ENCODE peak calls at places on chromosomes 2 and 18, in ten cellular contexts. D, F, Z, K, B, Y, T, Q, U and A are unnamed samples.

GRCh38 chr2:59532808-59533207 is 1020.6 kb downstream of the BCL11A start:
- DNase-seq in U (no peak), K (no peak), Y (no peak), D (no peak), Q (no peak), T (no peak), F (no peak), Z (no peak), B (no peak), A (no peak)

GRCh38 chr2:151423760-151424159 is 14.1 kb downstream of the RIF1 start:
- DNase-seq in Y (no peak), B (peak; percentile 6), Q (no peak), F (no peak), T (no peak), K (peak; percentile 12), D (no peak), Z (no peak), U (no peak), A (no peak)

GRCh38 chr2:217650716-217651360 is 352.0 kb downstream of the TNS1 start:
- DNase-seq in U (no peak), Q (peak; percentile 66), D (peak; percentile 56), F (peak; percentile 86), K (peak; percentile 97), T (peak; percentile 52), Z (peak; percentile 77), B (peak; percentile 79), Y (peak; percentile 58), A (peak; percentile 98)

GRCh38 chr2:233686967-233687366 is 5.3 kb downstream of the UGT1A7 start:
- DNase-seq in F (no peak), K (no peak), D (no peak), T (no peak), Q (peak; percentile 29), B (no peak), U (no peak), Y (no peak), Z (no peak), A (no peak)

GRCh38 chr18:73879771-73880170 is 267.9 kb downstream of the FBXO15 start:
- DNase-seq in F (no peak), Q (peak; percentile 39), Y (no peak), U (no peak), Z (no peak), K (peak; percentile 22), T (no peak), D (peak; percentile 2), B (peak; percentile 77), A (no peak)

GRCh38 chr2:26243643-26244478 is 571 bp downstream of the HADHA start:
- DNase-seq in F (no peak), Q (peak; percentile 38), B (peak; percentile 36), U (no peak), K (peak; percentile 29), Z (peak; percentile 40), Y (no peak), D (no peak), T (peak; percentile 32), A (peak; percentile 44)

GRCh38 chr18:5295231-5295920 is at the start of gene ZBTB14:
- DNase-seq in D (peak; percentile 8), Y (peak; percentile 49), T (peak; percentile 82), F (no peak), K (peak; percentile 78), U (peak; percentile 42), B (no peak), Q (peak; percentile 58), Z (peak; percentile 49), A (peak; percentile 56)

GRCh38 chr2:23387221-23387550 is 2.2 kb downstream of the KLHL29 start:
- DNase-seq in Q (no peak), Z (no peak), U (no peak), B (no peak), Y (no peak), K (no peak), F (no peak), D (no peak), T (no peak), A (no peak)

GRCh38 chr18:59672125-59672769 is 25.0 kb downstream of the CCBE1 start:
- DNase-seq in Z (peak; percentile 52), F (no peak), Q (no peak), B (peak; percentile 44), K (peak; percentile 16), Y (no peak), T (no peak), D (no peak), U (no peak), A (no peak)

GRCh38 chr2:149129433-149129832 is 90.9 kb downstream of the LYPD6B start:
- DNase-seq in T (no peak), D (no peak), F (no peak), U (no peak), Y (no peak), Z (no peak), B (peak; percentile 68), K (peak; percentile 60), Q (peak; percentile 1), A (no peak)

GRCh38 chr2:81894451-81894990 is 1590.0 kb upstream of the LRRTM1 start:
- DNase-seq in B (no peak), D (no peak), Z (peak; percentile 52), Y (no peak), U (no peak), T (no peak), Q (peak; percentile 8), F (peak; percentile 26), K (peak; percentile 51), A (peak; percentile 21)

GRCh38 chr2:134717706-134718094 is 1.1 kb downstream of the TMEM163 start:
- DNase-seq in Z (no peak), Q (no peak), K (no peak), Y (no peak), D (no peak), U (no peak), F (no peak), B (no peak), T (no peak), A (no peak)

GRCh38 chr2:100982431-100982861 is 19.6 kb upstream of the RPL31 start:
- DNase-seq in K (no peak), Z (no peak), T (no peak), Q (no peak), Y (no peak), F (no peak), D (no peak), B (no peak), U (no peak), A (no peak)